ENCODE peak calls at places on chromosomes 11 and 22, in ten cellular contexts. One of them, this sample, is unnamed.

GRCh38 chr11:123841189-123841588 is 35.0 kb upstream of the OR6M1 start:
- DNase-seq in Ammon's horn: no peak
- DNase-seq in RWPE1: no peak
- DNase-seq in A549: no peak
- DNase-seq in GF-D8: no peak
- DNase-seq in GM13977: no peak
- DNase-seq in activated CD4-positive, alpha-beta T cell treated with anti-CD3 and anti-CD28 coated beads for 24 hours: no peak
- DNase-seq in skeletal muscle cell: no peak
- DNase-seq in kidney tubule cell: no peak
- DNase-seq in hippocampal formation: no peak
- DNase-seq in this sample: no peak

GRCh38 chr11:126132319-126132718 is 69.7 kb upstream of the CDON start:
- DNase-seq in Ammon's horn: no peak
- DNase-seq in skeletal muscle cell: no peak
- DNase-seq in kidney tubule cell: peak
- DNase-seq in hippocampal formation: no peak
- DNase-seq in A549: peak
- DNase-seq in GF-D8: no peak
- DNase-seq in activated CD4-positive, alpha-beta T cell treated with anti-CD3 and anti-CD28 coated beads for 24 hours: no peak
- DNase-seq in RWPE1: peak
- DNase-seq in GM13977: no peak
- DNase-seq in this sample: no peak

GRCh38 chr22:48098243-48098935 is 1335.9 kb downstream of the TBC1D22A start:
- DNase-seq in RWPE1: no peak
- DNase-seq in A549: no peak
- DNase-seq in activated CD4-positive, alpha-beta T cell treated with anti-CD3 and anti-CD28 coated beads for 24 hours: no peak
- DNase-seq in GF-D8: peak
- DNase-seq in kidney tubule cell: no peak
- DNase-seq in GM13977: peak
- DNase-seq in Ammon's horn: no peak
- DNase-seq in hippocampal formation: no peak
- DNase-seq in skeletal muscle cell: no peak
- DNase-seq in this sample: no peak

GRCh38 chr22:45918455-45919370 is 58.2 kb downstream of the WNT7B start:
- DNase-seq in RWPE1: peak
- DNase-seq in kidney tubule cell: peak
- DNase-seq in GM13977: no peak
- DNase-seq in Ammon's horn: no peak
- DNase-seq in activated CD4-positive, alpha-beta T cell treated with anti-CD3 and anti-CD28 coated beads for 24 hours: no peak
- DNase-seq in A549: peak
- DNase-seq in skeletal muscle cell: no peak
- DNase-seq in hippocampal formation: no peak
- DNase-seq in GF-D8: no peak
- DNase-seq in this sample: no peak

GRCh38 chr11:89495951-89496350 is 4.8 kb upstream of the NOX4 start:
- DNase-seq in RWPE1: peak
- DNase-seq in skeletal muscle cell: peak
- DNase-seq in GF-D8: no peak
- DNase-seq in kidney tubule cell: peak
- DNase-seq in GM13977: no peak
- DNase-seq in Ammon's horn: no peak
- DNase-seq in A549: peak
- DNase-seq in activated CD4-positive, alpha-beta T cell treated with anti-CD3 and anti-CD28 coated beads for 24 hours: no peak
- DNase-seq in hippocampal formation: no peak
- DNase-seq in this sample: no peak

GRCh38 chr11:1221848-1222311 is 986 bp upstream of the MUC5B start:
- DNase-seq in hippocampal formation: no peak
- DNase-seq in Ammon's horn: no peak
- DNase-seq in RWPE1: no peak
- DNase-seq in skeletal muscle cell: no peak
- DNase-seq in activated CD4-positive, alpha-beta T cell treated with anti-CD3 and anti-CD28 coated beads for 24 hours: no peak
- DNase-seq in GF-D8: no peak
- DNase-seq in GM13977: no peak
- DNase-seq in A549: no peak
- DNase-seq in kidney tubule cell: no peak
- DNase-seq in this sample: no peak

GRCh38 chr11:117803896-117804295 is 6.9 kb upstream of the DSCAML1 start:
- DNase-seq in RWPE1: no peak
- DNase-seq in skeletal muscle cell: no peak
- DNase-seq in GF-D8: no peak
- DNase-seq in kidney tubule cell: no peak
- DNase-seq in Ammon's horn: no peak
- DNase-seq in GM13977: no peak
- DNase-seq in hippocampal formation: no peak
- DNase-seq in A549: no peak
- DNase-seq in activated CD4-positive, alpha-beta T cell treated with anti-CD3 and anti-CD28 coated beads for 24 hours: no peak
- DNase-seq in this sample: no peak

GRCh38 chr11:68386331-68386978 is 74.1 kb downstream of the LRP5 start:
- DNase-seq in RWPE1: peak
- DNase-seq in hippocampal formation: no peak
- DNase-seq in activated CD4-positive, alpha-beta T cell treated with anti-CD3 and anti-CD28 coated beads for 24 hours: no peak
- DNase-seq in kidney tubule cell: no peak
- DNase-seq in GM13977: no peak
- DNase-seq in A549: no peak
- DNase-seq in GF-D8: no peak
- DNase-seq in Ammon's horn: no peak
- DNase-seq in skeletal muscle cell: no peak
- DNase-seq in this sample: no peak

GRCh38 chr22:40479887-40480538 is 109.6 kb downstream of the SGSM3 start:
- DNase-seq in A549: no peak
- DNase-seq in Ammon's horn: no peak
- DNase-seq in GM13977: no peak
- DNase-seq in kidney tubule cell: no peak
- DNase-seq in hippocampal formation: no peak
- DNase-seq in GF-D8: no peak
- DNase-seq in skeletal muscle cell: no peak
- DNase-seq in RWPE1: no peak
- DNase-seq in activated CD4-positive, alpha-beta T cell treated with anti-CD3 and anti-CD28 coated beads for 24 hours: no peak
- DNase-seq in this sample: no peak

GRCh38 chr11:78576549-78577097 is 2.0 kb upstream of the NARS2 start:
- DNase-seq in kidney tubule cell: no peak
- DNase-seq in A549: no peak
- DNase-seq in Ammon's horn: no peak
- DNase-seq in skeletal muscle cell: no peak
- DNase-seq in hippocampal formation: no peak
- DNase-seq in activated CD4-positive, alpha-beta T cell treated with anti-CD3 and anti-CD28 coated beads for 24 hours: no peak
- DNase-seq in GF-D8: no peak
- DNase-seq in RWPE1: no peak
- DNase-seq in GM13977: no peak
- DNase-seq in this sample: no peak

GRCh38 chr22:40218152-40218551 is 40.4 kb downstream of the TNRC6B start:
- DNase-seq in GM13977: no peak
- DNase-seq in activated CD4-positive, alpha-beta T cell treated with anti-CD3 and anti-CD28 coated beads for 24 hours: no peak
- DNase-seq in GF-D8: no peak
- DNase-seq in RWPE1: no peak
- DNase-seq in skeletal muscle cell: no peak
- DNase-seq in kidney tubule cell: no peak
- DNase-seq in hippocampal formation: no peak
- DNase-seq in A549: no peak
- DNase-seq in Ammon's horn: no peak
- DNase-seq in this sample: no peak

GRCh38 chr11:61173456-61173855 is 12.2 kb upstream of the VPS37C start:
- DNase-seq in activated CD4-positive, alpha-beta T cell treated with anti-CD3 and anti-CD28 coated beads for 24 hours: no peak
- DNase-seq in kidney tubule cell: peak
- DNase-seq in Ammon's horn: no peak
- DNase-seq in skeletal muscle cell: no peak
- DNase-seq in GM13977: no peak
- DNase-seq in A549: peak
- DNase-seq in RWPE1: no peak
- DNase-seq in GF-D8: no peak
- DNase-seq in hippocampal formation: no peak
- DNase-seq in this sample: no peak

GRCh38 chr11:79198898-79199250 is 242.0 kb downstream of the TENM4 start:
- DNase-seq in activated CD4-positive, alpha-beta T cell treated with anti-CD3 and anti-CD28 coated beads for 24 hours: no peak
- DNase-seq in RWPE1: no peak
- DNase-seq in GF-D8: no peak
- DNase-seq in kidney tubule cell: peak
- DNase-seq in A549: no peak
- DNase-seq in skeletal muscle cell: no peak
- DNase-seq in GM13977: no peak
- DNase-seq in hippocampal formation: no peak
- DNase-seq in Ammon's horn: no peak
- DNase-seq in this sample: no peak

GRCh38 chr11:119356349-119357031 is 10.0 kb upstream of the MFRP start:
- DNase-seq in hippocampal formation: peak
- DNase-seq in skeletal muscle cell: no peak
- DNase-seq in activated CD4-positive, alpha-beta T cell treated with anti-CD3 and anti-CD28 coated beads for 24 hours: peak
- DNase-seq in kidney tubule cell: peak
- DNase-seq in Ammon's horn: peak
- DNase-seq in GM13977: peak
- DNase-seq in RWPE1: no peak
- DNase-seq in A549: peak
- DNase-seq in GF-D8: peak
- DNase-seq in this sample: peak

GRCh38 chr11:8183136-8183535 is 14.3 kb upstream of the RIC3 start:
- DNase-seq in GM13977: no peak
- DNase-seq in Ammon's horn: no peak
- DNase-seq in A549: no peak
- DNase-seq in kidney tubule cell: no peak
- DNase-seq in GF-D8: no peak
- DNase-seq in hippocampal formation: no peak
- DNase-seq in activated CD4-positive, alpha-beta T cell treated with anti-CD3 and anti-CD28 coated beads for 24 hours: no peak
- DNase-seq in skeletal muscle cell: no peak
- DNase-seq in RWPE1: no peak
- DNase-seq in this sample: no peak

GRCh38 chr11:129946965-129947364 is 51.6 kb upstream of the NFRKB start:
- DNase-seq in A549: no peak
- DNase-seq in GM13977: no peak
- DNase-seq in kidney tubule cell: no peak
- DNase-seq in activated CD4-positive, alpha-beta T cell treated with anti-CD3 and anti-CD28 coated beads for 24 hours: no peak
- DNase-seq in skeletal muscle cell: no peak
- DNase-seq in GF-D8: no peak
- DNase-seq in Ammon's horn: no peak
- DNase-seq in RWPE1: no peak
- DNase-seq in hippocampal formation: no peak
- DNase-seq in this sample: no peak

GRCh38 chr22:17192186-17192585 is 27.0 kb downstream of the ADA2 start:
- DNase-seq in skeletal muscle cell: no peak
- DNase-seq in A549: no peak
- DNase-seq in kidney tubule cell: no peak
- DNase-seq in activated CD4-positive, alpha-beta T cell treated with anti-CD3 and anti-CD28 coated beads for 24 hours: no peak
- DNase-seq in RWPE1: no peak
- DNase-seq in GM13977: no peak
- DNase-seq in Ammon's horn: no peak
- DNase-seq in hippocampal formation: no peak
- DNase-seq in GF-D8: no peak
- DNase-seq in this sample: no peak

GRCh38 chr22:28885939-28886338 is 2.6 kb downstream of the ZNRF3 start:
- DNase-seq in kidney tubule cell: no peak
- DNase-seq in Ammon's horn: no peak
- DNase-seq in activated CD4-positive, alpha-beta T cell treated with anti-CD3 and anti-CD28 coated beads for 24 hours: no peak
- DNase-seq in hippocampal formation: no peak
- DNase-seq in A549: no peak
- DNase-seq in GF-D8: no peak
- DNase-seq in RWPE1: no peak
- DNase-seq in skeletal muscle cell: no peak
- DNase-seq in GM13977: no peak
- DNase-seq in this sample: no peak

GRCh38 chr11:97454988-97455387 is 1065.2 kb downstream of the JRKL start:
- DNase-seq in kidney tubule cell: no peak
- DNase-seq in skeletal muscle cell: peak
- DNase-seq in activated CD4-positive, alpha-beta T cell treated with anti-CD3 and anti-CD28 coated beads for 24 hours: no peak
- DNase-seq in hippocampal formation: peak
- DNase-seq in A549: no peak
- DNase-seq in GM13977: no peak
- DNase-seq in GF-D8: no peak
- DNase-seq in Ammon's horn: peak
- DNase-seq in RWPE1: no peak
- DNase-seq in this sample: no peak

GRCh38 chr11:47340980-47341775 is 11.3 kb downstream of the MYBPC3 start:
- DNase-seq in hippocampal formation: no peak
- DNase-seq in A549: no peak
- DNase-seq in skeletal muscle cell: no peak
- DNase-seq in Ammon's horn: no peak
- DNase-seq in GM13977: no peak
- DNase-seq in GF-D8: no peak
- DNase-seq in activated CD4-positive, alpha-beta T cell treated with anti-CD3 and anti-CD28 coated beads for 24 hours: no peak
- DNase-seq in RWPE1: no peak
- DNase-seq in kidney tubule cell: no peak
- DNase-seq in this sample: no peak

GRCh38 chr22:21927174-21927823 is 25.3 kb downstream of the PPM1F start:
- DNase-seq in RWPE1: no peak
- DNase-seq in skeletal muscle cell: no peak
- DNase-seq in activated CD4-positive, alpha-beta T cell treated with anti-CD3 and anti-CD28 coated beads for 24 hours: no peak
- DNase-seq in Ammon's horn: no peak
- DNase-seq in hippocampal formation: no peak
- DNase-seq in kidney tubule cell: no peak
- DNase-seq in GF-D8: no peak
- DNase-seq in A549: no peak
- DNase-seq in GM13977: no peak
- DNase-seq in this sample: no peak

GRCh38 chr11:35322321-35322979 is 96.9 kb downstream of the SLC1A2 start:
- DNase-seq in Ammon's horn: no peak
- DNase-seq in GM13977: no peak
- DNase-seq in activated CD4-positive, alpha-beta T cell treated with anti-CD3 and anti-CD28 coated beads for 24 hours: no peak
- DNase-seq in kidney tubule cell: no peak
- DNase-seq in skeletal muscle cell: no peak
- DNase-seq in GF-D8: no peak
- DNase-seq in hippocampal formation: no peak
- DNase-seq in A549: no peak
- DNase-seq in RWPE1: no peak
- DNase-seq in this sample: no peak

GRCh38 chr22:45450931-45451651 is 37.6 kb downstream of the RIBC2 start:
- DNase-seq in skeletal muscle cell: peak
- DNase-seq in Ammon's horn: no peak
- DNase-seq in A549: no peak
- DNase-seq in GF-D8: no peak
- DNase-seq in GM13977: no peak
- DNase-seq in activated CD4-positive, alpha-beta T cell treated with anti-CD3 and anti-CD28 coated beads for 24 hours: no peak
- DNase-seq in hippocampal formation: no peak
- DNase-seq in RWPE1: no peak
- DNase-seq in kidney tubule cell: no peak
- DNase-seq in this sample: no peak

GRCh38 chr11:75160328-75160757 is 9.4 kb downstream of the SLCO2B1 start:
- DNase-seq in skeletal muscle cell: no peak
- DNase-seq in A549: no peak
- DNase-seq in hippocampal formation: no peak
- DNase-seq in GF-D8: peak
- DNase-seq in RWPE1: no peak
- DNase-seq in activated CD4-positive, alpha-beta T cell treated with anti-CD3 and anti-CD28 coated beads for 24 hours: no peak
- DNase-seq in Ammon's horn: no peak
- DNase-seq in GM13977: no peak
- DNase-seq in kidney tubule cell: peak
- DNase-seq in this sample: no peak

GRCh38 chr11:6705905-6706535 is 22.9 kb upstream of the MRPL17 start:
- DNase-seq in kidney tubule cell: peak
- DNase-seq in activated CD4-positive, alpha-beta T cell treated with anti-CD3 and anti-CD28 coated beads for 24 hours: no peak
- DNase-seq in hippocampal formation: peak
- DNase-seq in Ammon's horn: peak
- DNase-seq in A549: peak
- DNase-seq in RWPE1: peak
- DNase-seq in GM13977: peak
- DNase-seq in GF-D8: no peak
- DNase-seq in skeletal muscle cell: peak
- DNase-seq in this sample: no peak

GRCh38 chr11:12876988-12877387 is 132.1 kb upstream of the RASSF10 start:
- DNase-seq in GM13977: no peak
- DNase-seq in GF-D8: no peak
- DNase-seq in RWPE1: no peak
- DNase-seq in kidney tubule cell: no peak
- DNase-seq in A549: no peak
- DNase-seq in Ammon's horn: no peak
- DNase-seq in hippocampal formation: no peak
- DNase-seq in activated CD4-positive, alpha-beta T cell treated with anti-CD3 and anti-CD28 coated beads for 24 hours: no peak
- DNase-seq in skeletal muscle cell: no peak
- DNase-seq in this sample: no peak

GRCh38 chr11:44309483-44310197 is at the start of gene ALX4:
- DNase-seq in activated CD4-positive, alpha-beta T cell treated with anti-CD3 and anti-CD28 coated beads for 24 hours: peak
- DNase-seq in skeletal muscle cell: no peak
- DNase-seq in Ammon's horn: peak
- DNase-seq in RWPE1: no peak
- DNase-seq in kidney tubule cell: no peak
- DNase-seq in A549: peak
- DNase-seq in hippocampal formation: no peak
- DNase-seq in GM13977: peak
- DNase-seq in GF-D8: no peak
- DNase-seq in this sample: no peak

GRCh38 chr11:67316882-67317364 is 13.6 kb downstream of the SSH3 start:
- DNase-seq in skeletal muscle cell: no peak
- DNase-seq in activated CD4-positive, alpha-beta T cell treated with anti-CD3 and anti-CD28 coated beads for 24 hours: no peak
- DNase-seq in GM13977: no peak
- DNase-seq in hippocampal formation: peak
- DNase-seq in GF-D8: no peak
- DNase-seq in kidney tubule cell: no peak
- DNase-seq in A549: no peak
- DNase-seq in Ammon's horn: no peak
- DNase-seq in RWPE1: peak
- DNase-seq in this sample: no peak

This sample was measured in stimulated activated CD4-positive, alpha-beta T cell treated with anti-CD3 and anti-CD28 coated beads, TNF-alpha, amount 100 ng/mL, for 48 hours.